ENCODE peak calls at places on chromosomes 7 and 10, in ten cellular contexts. D, C, X, N, P, Y, Q, K, B and A are unnamed samples.
A peak's percentile ranks its signal among the peaks of the same experiment; 100 is the strongest.

GRCh38 chr10:32112055-32112454 is 55.8 kb upstream of the KIF5B start:
- DNase-seq in D (no peak), C (peak; percentile 78), X (no peak), N (no peak), P (peak; percentile 80), Y (no peak), Q (no peak), K (no peak), B (peak; percentile 53), A (no peak)

GRCh38 chr7:45219130-45219529 is 61.5 kb downstream of the RAMP3 start:
- DNase-seq in D (no peak), C (no peak), X (no peak), N (no peak), P (no peak), Y (peak; percentile 24), Q (no peak), K (no peak), B (no peak), A (no peak)

GRCh38 chr10:31148955-31149354 is 117.3 kb upstream of the ZNF438 start:
- DNase-seq in D (no peak), C (no peak), X (no peak), N (no peak), P (no peak), Y (no peak), Q (no peak), K (no peak), B (no peak), A (no peak)

GRCh38 chr10:3881622-3882021 is 96.6 kb upstream of the KLF6 start:
- DNase-seq in D (no peak), C (no peak), X (no peak), N (no peak), P (no peak), Y (no peak), Q (no peak), K (no peak), B (no peak), A (no peak)

GRCh38 chr10:79098061-79098460 is 29.3 kb downstream of the ZMIZ1 start:
- DNase-seq in D (no peak), C (no peak), X (no peak), N (no peak), P (no peak), Y (no peak), Q (no peak), K (no peak), B (no peak), A (peak; percentile 53)

GRCh38 chr10:113844091-113844490 is 9.8 kb downstream of the DCLRE1A start:
- DNase-seq in D (no peak), C (no peak), X (no peak), N (no peak), P (no peak), Y (no peak), Q (no peak), K (no peak), B (no peak), A (no peak)

GRCh38 chr10:125531470-125531869 is 151.5 kb downstream of the TEX36 start:
- DNase-seq in D (no peak), C (no peak), X (no peak), N (no peak), P (no peak), Y (no peak), Q (peak; percentile 75), K (no peak), B (no peak), A (no peak)

GRCh38 chr7:82450759-82451158 is 7.2 kb upstream of the CACNA2D1 start:
- DNase-seq in D (no peak), C (no peak), X (no peak), N (no peak), P (no peak), Y (no peak), Q (no peak), K (no peak), B (no peak), A (no peak)

GRCh38 chr7:34823650-34824258 is 165.7 kb downstream of the NPSR1 start:
- DNase-seq in D (peak; percentile 42), C (peak; percentile 72), X (peak; percentile 61), N (peak; percentile 41), P (peak; percentile 16), Y (peak; percentile 46), Q (peak; percentile 71), K (peak; percentile 8), B (no peak), A (peak; percentile 47)

GRCh38 chr10:3935141-3935540 is 150.1 kb upstream of the KLF6 start:
- DNase-seq in D (peak; percentile 46), C (peak; percentile 84), X (no peak), N (peak; percentile 30), P (peak; percentile 96), Y (no peak), Q (no peak), K (no peak), B (peak; percentile 60), A (peak; percentile 36)

GRCh38 chr10:104025524-104025923 is 58.6 kb downstream of the SLK start:
- DNase-seq in D (no peak), C (no peak), X (no peak), N (no peak), P (no peak), Y (no peak), Q (no peak), K (no peak), B (no peak), A (no peak)

GRCh38 chr7:25303380-25304321 is 75.4 kb upstream of the NPVF start:
- DNase-seq in D (no peak), C (no peak), X (no peak), N (no peak), P (no peak), Y (peak; percentile 72), Q (peak; percentile 56), K (no peak), B (no peak), A (no peak)

GRCh38 chr10:122373713-122374112 is 795 bp upstream of the PLEKHA1 start:
- DNase-seq in D (no peak), C (peak; percentile 17), X (no peak), N (no peak), P (no peak), Y (no peak), Q (no peak), K (no peak), B (no peak), A (no peak)

GRCh38 chr7:46444266-46444665 is 523.2 kb upstream of the IGFBP3 start:
- DNase-seq in D (no peak), C (peak; percentile 44), X (no peak), N (no peak), P (no peak), Y (no peak), Q (no peak), K (no peak), B (no peak), A (no peak)

GRCh38 chr7:44236333-44236728 is 35.6 kb downstream of the YKT6 start:
- DNase-seq in D (no peak), C (no peak), X (no peak), N (no peak), P (no peak), Y (peak; percentile 67), Q (no peak), K (no peak), B (no peak), A (no peak)